ENCODE peak calls at places on chromosomes 16 and 17, in six cellular contexts. J, M, O, A, T and C are unnamed samples.

GRCh38 chr17:36152639-36153120 is 23.8 kb downstream of the TBC1D3B start:
- DNase-seq in J (no peak), T (no peak), O (peak), M (no peak), A (no peak), C (no peak)

GRCh38 chr16:50736448-50736847 is 5.4 kb upstream of the CYLD start:
- DNase-seq in T (no peak), A (no peak), O (no peak), J (no peak), M (no peak), C (no peak)

GRCh38 chr17:33929181-33929724 is 325.8 kb upstream of the CCL2 start:
- DNase-seq in T (no peak), M (no peak), A (no peak), J (no peak), O (no peak), C (no peak)

GRCh38 chr17:68229619-68230018 is 18.2 kb upstream of the AMZ2 start:
- DNase-seq in O (no peak), J (no peak), T (no peak), M (no peak), A (no peak), C (no peak)

GRCh38 chr16:84088695-84089395 is 27.9 kb downstream of the MBTPS1 start:
- DNase-seq in T (no peak), J (peak), O (no peak), M (peak), A (no peak), C (peak)

GRCh38 chr17:33871720-33872535 is 383.2 kb upstream of the CCL2 start:
- DNase-seq in T (peak), A (no peak), M (no peak), O (no peak), J (no peak), C (no peak)

GRCh38 chr16:55328611-55329569 is 4.9 kb downstream of the IRX6 start:
- DNase-seq in O (no peak), T (no peak), A (no peak), M (no peak), J (no peak), C (no peak)

GRCh38 chr17:4497101-4497824 is 1.4 kb upstream of the SPNS2 start:
- DNase-seq in M (no peak), J (no peak), T (peak), A (no peak), O (peak), C (peak)

GRCh38 chr17:70137451-70138230 is 31.7 kb upstream of the KCNJ2 start:
- DNase-seq in O (peak), A (peak), T (peak), M (no peak), J (peak), C (peak)

GRCh38 chr17:50346313-50347086 is 574 bp downstream of the XYLT2 start:
- DNase-seq in A (no peak), M (no peak), T (peak), J (peak), O (no peak), C (peak)

GRCh38 chr16:76396977-76397376 is 119.8 kb downstream of the CNTNAP4 start:
- DNase-seq in O (no peak), J (no peak), T (no peak), A (no peak), M (no peak), C (no peak)

GRCh38 chr17:35376245-35376644 is 2.8 kb upstream of the SLFN11 start:
- DNase-seq in O (peak), A (peak), J (no peak), T (peak), M (no peak), C (no peak)

GRCh38 chr16:89584768-89585549 is 9.4 kb downstream of the CPNE7 start:
- DNase-seq in T (no peak), M (no peak), A (no peak), O (no peak), J (no peak), C (no peak)

GRCh38 chr17:66549312-66549705 is 246.9 kb downstream of the PRKCA start:
- DNase-seq in T (peak), M (no peak), O (peak), J (no peak), A (no peak), C (no peak)

GRCh38 chr17:15261063-15261817 is 3.9 kb downstream of the PMP22 start:
- DNase-seq in A (peak), T (peak), O (peak), M (no peak), J (no peak), C (peak)

GRCh38 chr17:10087333-10087732 is 111.1 kb downstream of the GAS7 start:
- DNase-seq in A (no peak), T (no peak), O (no peak), M (no peak), J (no peak), C (no peak)

GRCh38 chr16:77496934-77497333 is 62.1 kb upstream of the ADAMTS18 start:
- DNase-seq in M (no peak), O (peak), T (no peak), J (no peak), A (no peak), C (no peak)

GRCh38 chr16:84224554-84224953 is 15.3 kb downstream of the KCNG4 start:
- DNase-seq in O (no peak), A (no peak), J (no peak), M (no peak), T (no peak), C (no peak)

GRCh38 chr17:47276868-47277267 is 23.2 kb downstream of the ITGB3 start:
- DNase-seq in O (peak), M (no peak), A (peak), J (no peak), T (peak), C (no peak)

GRCh38 chr16:5905935-5906334 is 808.3 kb upstream of the EEF2KMT start:
- DNase-seq in A (no peak), O (peak), J (no peak), M (no peak), T (no peak), C (no peak)

GRCh38 chr16:57283214-57283955 is 1.1 kb downstream of the PLLP start:
- DNase-seq in A (no peak), J (no peak), T (no peak), M (no peak), O (no peak), C (no peak)